ENCODE peak calls at places on chromosomes 5 and 9, in seven cellular contexts. A is left ventricle myocardium inferior, L is NCI-H2171, M is A549, R is breast epithelium, P is kidney glomerular epithelial cell, T is sciatic nerve. I is an unnamed sample.
A peak's percentile ranks its signal among the peaks of the same experiment; 100 is the strongest.

GRCh38 chr5:167592114-167592513 is 699.3 kb upstream of the WWC1 start:
- DNase-seq in R (no peak), P (no peak), M (no peak), A (no peak), L (no peak), T (no peak), I (no peak)

GRCh38 chr5:98557921-98558320 is 215.5 kb upstream of the RGMB start:
- DNase-seq in R (no peak), P (peak; percentile 54), T (no peak), A (no peak), L (no peak), M (no peak), I (no peak)

GRCh38 chr5:5941486-5941885 is 436.9 kb downstream of the MED10 start:
- DNase-seq in L (no peak), A (no peak), T (no peak), P (no peak), M (no peak), R (no peak), I (no peak)

GRCh38 chr5:10656176-10656830 is 92.4 kb downstream of the ANKRD33B start:
- DNase-seq in P (no peak), M (no peak), A (no peak), T (no peak), R (no peak), L (no peak), I (no peak)

GRCh38 chr5:35919191-35919590 is 19.2 kb downstream of the CAPSL start:
- DNase-seq in L (no peak), T (no peak), A (no peak), M (no peak), P (peak; percentile 6), R (no peak), I (peak; percentile 89)

GRCh38 chr5:124309241-124309977 is 437.0 kb downstream of the ZNF608 start:
- DNase-seq in A (no peak), M (no peak), L (no peak), P (no peak), T (no peak), R (no peak), I (no peak)

GRCh38 chr5:96629774-96630173 is 32.4 kb upstream of the CAST start:
- DNase-seq in A (no peak), T (no peak), R (peak; percentile 66), M (peak; percentile 44), L (no peak), P (peak; percentile 80), I (peak; percentile 95)

GRCh38 chr9:37528652-37529072 is 42.9 kb downstream of the POLR1E start:
- DNase-seq in T (no peak), P (no peak), R (no peak), M (no peak), L (no peak), A (no peak), I (no peak)

GRCh38 chr9:75033789-75034473 is 5.8 kb upstream of the CARNMT1 start:
- DNase-seq in P (peak; percentile 10), L (no peak), A (no peak), M (no peak), T (no peak), R (no peak), I (no peak)

GRCh38 chr9:15180124-15180523 is 126.9 kb downstream of the TTC39B start:
- DNase-seq in P (no peak), T (no peak), M (no peak), L (no peak), A (no peak), R (no peak), I (no peak)

GRCh38 chr5:16456103-16456832 is 9.3 kb downstream of the ZNF622 start:
- DNase-seq in P (peak; percentile 67), M (peak; percentile 40), R (no peak), T (no peak), L (peak; percentile 60), A (no peak), I (peak; percentile 69)

GRCh38 chr5:10518352-10518751 is 45.5 kb upstream of the ANKRD33B start:
- DNase-seq in A (no peak), T (no peak), M (no peak), R (no peak), L (no peak), P (peak; percentile 80), I (peak; percentile 87)

GRCh38 chr9:4297795-4298254 is 2.0 kb downstream of the GLIS3 start:
- DNase-seq in T (peak; percentile 79), P (peak; percentile 54), M (peak; percentile 28), L (peak; percentile 47), A (peak; percentile 65), R (peak; percentile 38), I (peak; percentile 79)

GRCh38 chr5:104179057-104179456 is 616.5 kb upstream of the NUDT12 start:
- DNase-seq in T (no peak), L (no peak), R (no peak), M (peak; percentile 20), P (peak; percentile 15), A (no peak), I (peak; percentile 62)

GRCh38 chr9:94839398-94839797 is 112.9 kb downstream of the AOPEP start:
- DNase-seq in A (no peak), R (no peak), T (no peak), P (no peak), M (no peak), L (no peak), I (no peak)

GRCh38 chr5:74017786-74018211 is 391.8 kb downstream of the ARHGEF28 start:
- DNase-seq in R (peak; percentile 91), P (peak; percentile 16), T (no peak), L (peak; percentile 25), A (no peak), M (no peak), I (peak; percentile 96)

GRCh38 chr5:56585973-56586740 is 229.2 kb upstream of the MAP3K1 start:
- DNase-seq in A (peak; percentile 53), L (peak; percentile 22), R (no peak), M (no peak), P (no peak), T (peak; percentile 72), I (no peak)

GRCh38 chr5:154262376-154262775 is 71.8 kb downstream of the GALNT10 start:
- DNase-seq in M (no peak), A (no peak), P (no peak), T (no peak), L (no peak), R (no peak), I (no peak)

GRCh38 chr5:177495243-177496060 is 2.0 kb downstream of the PDLIM7 start:
- DNase-seq in P (peak; percentile 64), M (no peak), A (peak; percentile 60), L (no peak), R (peak; percentile 71), T (peak; percentile 84), I (peak; percentile 87)

GRCh38 chr5:88509403-88509802 is 240.8 kb upstream of the TMEM161B start:
- DNase-seq in A (no peak), P (no peak), R (no peak), T (no peak), M (no peak), L (no peak), I (peak; percentile 10)

GRCh38 chr5:137880313-137880712 is 8.9 kb upstream of the PKD2L2 start:
- DNase-seq in R (no peak), A (no peak), L (no peak), M (no peak), P (no peak), T (no peak), I (no peak)

GRCh38 chr5:176542596-176543427 is 5.6 kb upstream of the RNF44 start:
- DNase-seq in R (no peak), T (no peak), M (no peak), L (no peak), A (no peak), P (no peak), I (no peak)

GRCh38 chr5:177094224-177095087 is 7.7 kb downstream of the FGFR4 start:
- DNase-seq in T (peak; percentile 70), A (peak; percentile 90), R (no peak), L (no peak), P (no peak), M (no peak), I (peak; percentile 30)

GRCh38 chr9:83313771-83314170 is 224.4 kb downstream of the FRMD3 start:
- DNase-seq in T (no peak), P (peak; percentile 13), A (no peak), M (no peak), L (peak; percentile 90), R (no peak), I (no peak)

GRCh38 chr5:80008945-80009344 is 17.9 kb upstream of the MTX3 start:
- DNase-seq in L (no peak), M (no peak), A (no peak), T (no peak), P (no peak), R (no peak), I (no peak)

GRCh38 chr9:108551030-108551964 is 304.5 kb downstream of the ACTL7B start:
- DNase-seq in M (peak; percentile 40), T (no peak), L (peak; percentile 81), P (peak; percentile 79), A (no peak), R (no peak), I (peak; percentile 95)

GRCh38 chr5:58999804-59000595 is 417.1 kb downstream of the RAB3C start:
- DNase-seq in A (no peak), M (peak; percentile 75), T (no peak), P (no peak), R (no peak), L (no peak), I (peak; percentile 16)

GRCh38 chr9:128733256-128733655 is 9.3 kb upstream of the ZDHHC12 start:
- DNase-seq in A (peak; percentile 60), L (peak; percentile 32), M (peak; percentile 97), R (peak; percentile 32), P (peak; percentile 65), T (peak; percentile 76), I (peak; percentile 74)

GRCh38 chr9:71106992-71107391 is 14.4 kb downstream of the TRPM3 start:
- DNase-seq in R (no peak), T (no peak), P (no peak), A (no peak), L (no peak), M (no peak), I (no peak)

GRCh38 chr9:69820955-69821788 is 555 bp downstream of the CFAP95 start:
- DNase-seq in A (no peak), M (no peak), R (no peak), P (no peak), L (no peak), T (no peak), I (no peak)

GRCh38 chr5:180918380-180918779 is 19.4 kb downstream of the BTNL8 start:
- DNase-seq in T (no peak), A (no peak), L (no peak), P (no peak), R (no peak), M (no peak), I (no peak)